ENCODE peak calls at places on chromosomes 6 and 20, in seven cellular contexts. One of them, this sample, is unnamed.

GRCh38 chr6:76881414-76881813 is 581.9 kb downstream of the HTR1B start:
- DNase-seq in astrocyte of the spinal cord: no peak
- DNase-seq in cardiac muscle cell: no peak
- DNase-seq in fibroblast of mammary gland: peak; percentile 33
- DNase-seq in MCF 10A: no peak
- DNase-seq in BJ: no peak
- DNase-seq in heart left ventricle: no peak
- DNase-seq in this sample: no peak

GRCh38 chr6:89708316-89708715 is 69.8 kb upstream of the LYRM2 start:
- DNase-seq in MCF 10A: no peak
- DNase-seq in BJ: no peak
- DNase-seq in fibroblast of mammary gland: no peak
- DNase-seq in cardiac muscle cell: no peak
- DNase-seq in astrocyte of the spinal cord: no peak
- DNase-seq in heart left ventricle: no peak
- DNase-seq in this sample: no peak

GRCh38 chr6:134177753-134178229 is 125.4 kb upstream of the SLC2A12 start:
- DNase-seq in BJ: peak; percentile 69
- DNase-seq in MCF 10A: peak; percentile 52
- DNase-seq in cardiac muscle cell: peak; percentile 80
- DNase-seq in fibroblast of mammary gland: peak; percentile 83
- DNase-seq in heart left ventricle: no peak
- DNase-seq in astrocyte of the spinal cord: no peak
- DNase-seq in this sample: peak; percentile 75

GRCh38 chr6:114090626-114091025 is 119.7 kb upstream of the HDAC2 start:
- DNase-seq in cardiac muscle cell: peak; percentile 10
- DNase-seq in fibroblast of mammary gland: no peak
- DNase-seq in heart left ventricle: no peak
- DNase-seq in MCF 10A: no peak
- DNase-seq in BJ: no peak
- DNase-seq in astrocyte of the spinal cord: no peak
- DNase-seq in this sample: no peak

GRCh38 chr6:28311139-28311823 is 24.7 kb downstream of the ZSCAN31 start:
- DNase-seq in astrocyte of the spinal cord: no peak
- DNase-seq in BJ: no peak
- DNase-seq in cardiac muscle cell: no peak
- DNase-seq in MCF 10A: no peak
- DNase-seq in heart left ventricle: no peak
- DNase-seq in fibroblast of mammary gland: no peak
- DNase-seq in this sample: no peak

GRCh38 chr20:64129146-64129782 is 21.9 kb upstream of the NPBWR2 start:
- DNase-seq in heart left ventricle: peak; percentile 37
- DNase-seq in MCF 10A: no peak
- DNase-seq in fibroblast of mammary gland: no peak
- DNase-seq in cardiac muscle cell: no peak
- DNase-seq in astrocyte of the spinal cord: no peak
- DNase-seq in BJ: no peak
- DNase-seq in this sample: no peak

GRCh38 chr6:158780963-158781691 is 38.0 kb downstream of the EZR start:
- DNase-seq in fibroblast of mammary gland: no peak
- DNase-seq in BJ: no peak
- DNase-seq in cardiac muscle cell: no peak
- DNase-seq in astrocyte of the spinal cord: no peak
- DNase-seq in heart left ventricle: no peak
- DNase-seq in MCF 10A: no peak
- DNase-seq in this sample: no peak

GRCh38 chr6:135149376-135149775 is 31.7 kb upstream of the MYB start:
- DNase-seq in fibroblast of mammary gland: no peak
- DNase-seq in MCF 10A: no peak
- DNase-seq in astrocyte of the spinal cord: no peak
- DNase-seq in heart left ventricle: no peak
- DNase-seq in BJ: no peak
- DNase-seq in cardiac muscle cell: no peak
- DNase-seq in this sample: no peak

GRCh38 chr6:87654117-87654516 is 47.9 kb downstream of the AKIRIN2 start:
- DNase-seq in astrocyte of the spinal cord: no peak
- DNase-seq in BJ: no peak
- DNase-seq in heart left ventricle: no peak
- DNase-seq in fibroblast of mammary gland: no peak
- DNase-seq in MCF 10A: no peak
- DNase-seq in cardiac muscle cell: no peak
- DNase-seq in this sample: no peak

GRCh38 chr20:57450419-57450818 is 59.2 kb downstream of the RBM38 start:
- DNase-seq in BJ: no peak
- DNase-seq in MCF 10A: no peak
- DNase-seq in astrocyte of the spinal cord: no peak
- DNase-seq in fibroblast of mammary gland: no peak
- DNase-seq in cardiac muscle cell: peak; percentile 73
- DNase-seq in heart left ventricle: peak; percentile 76
- DNase-seq in this sample: no peak

GRCh38 chr6:44739163-44739562 is 351.7 kb downstream of the CDC5L start:
- DNase-seq in MCF 10A: no peak
- DNase-seq in BJ: no peak
- DNase-seq in cardiac muscle cell: peak; percentile 40
- DNase-seq in fibroblast of mammary gland: peak; percentile 73
- DNase-seq in astrocyte of the spinal cord: peak; percentile 27
- DNase-seq in heart left ventricle: no peak
- DNase-seq in this sample: no peak

GRCh38 chr6:19804362-19805145 is 32.6 kb upstream of the ID4 start:
- DNase-seq in BJ: peak; percentile 81
- DNase-seq in heart left ventricle: peak; percentile 97
- DNase-seq in cardiac muscle cell: peak; percentile 99
- DNase-seq in MCF 10A: peak; percentile 92
- DNase-seq in astrocyte of the spinal cord: peak; percentile 98
- DNase-seq in fibroblast of mammary gland: peak; percentile 93
- DNase-seq in this sample: peak; percentile 95

GRCh38 chr6:125022391-125022989 is 60.3 kb downstream of the RNF217 start:
- DNase-seq in cardiac muscle cell: peak; percentile 13
- DNase-seq in fibroblast of mammary gland: peak; percentile 35
- DNase-seq in astrocyte of the spinal cord: no peak
- DNase-seq in heart left ventricle: no peak
- DNase-seq in MCF 10A: no peak
- DNase-seq in BJ: no peak
- DNase-seq in this sample: no peak

GRCh38 chr20:17935186-17935585 is 33.4 kb downstream of the SNX5 start:
- DNase-seq in heart left ventricle: no peak
- DNase-seq in fibroblast of mammary gland: peak; percentile 41
- DNase-seq in cardiac muscle cell: no peak
- DNase-seq in MCF 10A: no peak
- DNase-seq in BJ: no peak
- DNase-seq in astrocyte of the spinal cord: no peak
- DNase-seq in this sample: no peak

GRCh38 chr6:145842693-145843546 is 28.3 kb upstream of the FBXO30 start:
- DNase-seq in MCF 10A: peak; percentile 39
- DNase-seq in astrocyte of the spinal cord: no peak
- DNase-seq in heart left ventricle: no peak
- DNase-seq in cardiac muscle cell: peak; percentile 72
- DNase-seq in BJ: no peak
- DNase-seq in fibroblast of mammary gland: no peak
- DNase-seq in this sample: no peak

GRCh38 chr20:24653306-24653705 is 183.9 kb downstream of the SYNDIG1 start:
- DNase-seq in fibroblast of mammary gland: no peak
- DNase-seq in cardiac muscle cell: no peak
- DNase-seq in heart left ventricle: no peak
- DNase-seq in BJ: no peak
- DNase-seq in astrocyte of the spinal cord: peak; percentile 37
- DNase-seq in MCF 10A: peak; percentile 35
- DNase-seq in this sample: no peak

DNA sequence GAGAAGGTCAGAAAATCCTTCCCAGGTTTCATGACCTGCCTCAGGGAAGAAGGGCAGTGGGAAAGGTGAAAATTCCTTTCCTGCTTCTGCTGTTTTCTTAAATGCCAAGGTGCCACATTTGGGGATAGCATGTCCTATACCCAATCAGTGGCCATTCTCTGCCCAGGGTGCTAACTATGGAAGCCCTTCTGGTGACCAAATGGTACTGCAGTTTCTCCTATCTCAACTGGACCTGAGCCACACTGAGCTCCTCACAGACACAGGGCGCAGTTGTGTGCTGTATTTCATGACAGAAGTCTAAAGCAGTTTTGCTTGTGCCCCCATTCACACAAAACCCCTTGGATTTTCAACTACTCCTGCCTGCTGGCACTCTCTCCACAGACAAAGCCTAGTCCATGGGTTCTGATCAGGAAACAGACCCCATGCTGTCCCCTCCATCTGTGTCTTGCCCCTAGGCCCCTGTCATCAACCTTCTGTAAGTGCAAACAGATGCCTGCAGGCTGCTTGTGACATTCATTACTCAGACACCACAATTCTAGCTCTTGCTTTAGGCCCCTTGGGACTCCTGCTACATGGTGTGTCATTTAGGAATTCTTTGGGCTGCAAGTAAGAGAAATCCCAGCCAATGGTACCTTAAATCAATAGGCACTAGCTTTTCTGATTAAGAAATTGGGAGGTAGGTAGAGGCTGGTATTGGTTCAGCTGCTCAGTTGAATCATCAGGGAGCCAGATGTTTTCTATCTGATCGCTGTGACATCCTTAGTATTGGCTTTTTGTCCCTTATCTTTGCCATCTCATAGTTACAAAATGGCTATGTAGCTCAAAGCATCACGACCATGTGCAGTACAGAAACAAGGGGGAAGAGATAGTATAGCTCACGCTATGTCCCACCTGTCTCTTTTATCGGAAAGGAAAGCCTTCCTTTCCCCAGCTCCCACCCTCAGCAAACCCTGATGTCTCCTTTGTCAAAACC is 147.8 kb downstream of the CD83 start:
- DNase-seq in astrocyte of the spinal cord: no peak
- DNase-seq in BJ: no peak
- DNase-seq in heart left ventricle: no peak
- DNase-seq in cardiac muscle cell: no peak
- DNase-seq in fibroblast of mammary gland: peak; percentile 11
- DNase-seq in MCF 10A: no peak
- DNase-seq in this sample: no peak
- TF ChIP-seq CTCF in astrocyte of the spinal cord: no peak
- TF ChIP-seq CTCF in BJ: peak; percentile 13
- TF ChIP-seq CTCF in heart left ventricle: no peak
- TF ChIP-seq CTCF in cardiac muscle cell: peak; percentile 19
- TF ChIP-seq CTCF in fibroblast of mammary gland: peak; percentile 9
- TF ChIP-seq CTCF in MCF 10A: no peak
- TF ChIP-seq CTCF in this sample: no peak

DNA sequence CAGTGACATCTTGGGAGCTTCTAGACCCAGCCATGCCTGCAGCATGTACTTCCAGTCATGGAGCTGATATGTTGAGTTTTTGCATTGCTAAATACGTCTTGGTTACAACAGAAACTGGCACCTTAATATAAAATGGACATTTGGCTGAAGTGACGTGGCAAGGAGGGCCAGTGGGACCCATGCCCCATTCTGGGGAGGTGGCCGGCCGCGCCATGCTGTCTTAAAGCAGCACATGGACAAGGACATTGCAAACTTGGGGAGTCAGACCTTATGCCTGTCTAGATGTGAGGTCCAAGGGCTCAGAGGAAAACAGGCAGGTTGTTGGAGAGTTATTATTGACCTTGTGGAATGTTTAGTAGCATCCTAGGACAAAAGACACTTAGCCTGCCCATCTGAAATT is 588.0 kb upstream of the CDH4 start:
- DNase-seq in heart left ventricle: no peak
- DNase-seq in fibroblast of mammary gland: no peak
- DNase-seq in BJ: no peak
- DNase-seq in MCF 10A: no peak
- DNase-seq in cardiac muscle cell: no peak
- DNase-seq in astrocyte of the spinal cord: no peak
- DNase-seq in this sample: no peak
- TF ChIP-seq CTCF in heart left ventricle: no peak
- TF ChIP-seq CTCF in fibroblast of mammary gland: no peak
- TF ChIP-seq CTCF in BJ: no peak
- TF ChIP-seq CTCF in MCF 10A: no peak
- TF ChIP-seq CTCF in cardiac muscle cell: no peak
- TF ChIP-seq CTCF in astrocyte of the spinal cord: no peak
- TF ChIP-seq CTCF in this sample: no peak

GRCh38 chr6:30345852-30346251 is 896 bp downstream of the RPP21 start:
- DNase-seq in fibroblast of mammary gland: no peak
- DNase-seq in astrocyte of the spinal cord: no peak
- DNase-seq in heart left ventricle: no peak
- DNase-seq in MCF 10A: no peak
- DNase-seq in cardiac muscle cell: peak; percentile 28
- DNase-seq in BJ: no peak
- DNase-seq in this sample: no peak

GRCh38 chr6:30350519-30350918 is 5.6 kb downstream of the RPP21 start:
- DNase-seq in heart left ventricle: no peak
- DNase-seq in BJ: no peak
- DNase-seq in cardiac muscle cell: no peak
- DNase-seq in fibroblast of mammary gland: peak; percentile 36
- DNase-seq in astrocyte of the spinal cord: no peak
- DNase-seq in MCF 10A: peak; percentile 24
- DNase-seq in this sample: no peak

GRCh38 chr6:30348957-30349356 is 4.0 kb downstream of the RPP21 start:
- DNase-seq in fibroblast of mammary gland: no peak
- DNase-seq in cardiac muscle cell: no peak
- DNase-seq in heart left ventricle: no peak
- DNase-seq in BJ: no peak
- DNase-seq in MCF 10A: no peak
- DNase-seq in astrocyte of the spinal cord: no peak
- DNase-seq in this sample: no peak

GRCh38 chr6:30352550-30352949 is 7.6 kb downstream of the RPP21 start:
- DNase-seq in fibroblast of mammary gland: no peak
- DNase-seq in astrocyte of the spinal cord: no peak
- DNase-seq in heart left ventricle: no peak
- DNase-seq in BJ: no peak
- DNase-seq in cardiac muscle cell: no peak
- DNase-seq in MCF 10A: no peak
- DNase-seq in this sample: no peak

DNA sequence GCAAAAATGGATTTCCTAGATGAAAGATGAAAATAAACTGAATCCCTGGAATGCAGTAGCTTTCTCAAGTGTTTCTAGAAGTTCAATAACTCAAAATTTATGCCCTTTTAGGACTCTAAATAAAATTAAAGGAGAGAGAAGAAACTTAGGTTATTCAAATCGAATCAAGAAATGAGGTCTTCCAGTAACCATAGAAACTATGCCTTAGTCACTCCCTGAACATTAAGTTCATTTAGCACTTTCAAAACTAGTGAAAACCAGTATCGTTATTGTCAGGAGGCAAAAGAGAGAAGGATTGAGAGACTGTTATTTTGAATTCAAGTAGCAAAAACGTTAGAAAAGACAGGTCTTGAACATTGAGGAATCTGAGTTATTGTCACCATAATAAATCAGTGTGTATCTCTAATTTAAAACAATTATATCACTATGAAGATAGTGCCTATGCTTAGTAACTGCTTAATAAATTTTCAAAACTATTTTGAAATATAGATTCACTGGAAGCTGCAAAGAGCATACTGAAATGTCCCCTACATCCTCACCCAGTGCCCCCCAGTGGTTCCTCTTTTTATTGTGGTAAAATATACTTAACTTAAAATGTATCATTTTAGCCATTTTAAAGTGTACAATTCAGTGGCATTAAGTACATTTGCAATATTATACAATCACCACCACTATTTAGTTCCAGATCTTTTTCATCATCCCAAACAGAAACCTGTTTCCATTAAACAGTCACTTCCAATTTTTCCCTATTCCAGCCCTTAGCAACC is 4.6 kb downstream of the RPP21 start:
- DNase-seq in BJ: no peak
- DNase-seq in heart left ventricle: no peak
- DNase-seq in MCF 10A: no peak
- DNase-seq in astrocyte of the spinal cord: no peak
- DNase-seq in cardiac muscle cell: no peak
- DNase-seq in fibroblast of mammary gland: no peak
- DNase-seq in this sample: no peak
- TF ChIP-seq CTCF in BJ: no peak
- TF ChIP-seq CTCF in heart left ventricle: no peak
- TF ChIP-seq CTCF in MCF 10A: no peak
- TF ChIP-seq CTCF in astrocyte of the spinal cord: no peak
- TF ChIP-seq CTCF in cardiac muscle cell: no peak
- TF ChIP-seq CTCF in fibroblast of mammary gland: peak; percentile 8
- TF ChIP-seq CTCF in this sample: no peak

GRCh38 chr6:18528084-18528743 is 141.1 kb downstream of the RNF144B start:
- DNase-seq in cardiac muscle cell: peak; percentile 32
- DNase-seq in BJ: no peak
- DNase-seq in fibroblast of mammary gland: peak; percentile 24
- DNase-seq in astrocyte of the spinal cord: peak; percentile 19
- DNase-seq in heart left ventricle: no peak
- DNase-seq in MCF 10A: peak; percentile 24
- DNase-seq in this sample: no peak
- TF ChIP-seq CTCF in cardiac muscle cell: peak; percentile 33
- TF ChIP-seq CTCF in BJ: peak; percentile 26
- TF ChIP-seq CTCF in fibroblast of mammary gland: peak; percentile 27
- TF ChIP-seq CTCF in astrocyte of the spinal cord: peak; percentile 24
- TF ChIP-seq CTCF in heart left ventricle: no peak
- TF ChIP-seq CTCF in MCF 10A: peak; percentile 41
- TF ChIP-seq CTCF in this sample: peak; percentile 25